ENCODE peak calls at places on chromosomes 5 and 9, in seven cellular contexts. H, X, V, W, J, E and B are unnamed samples.

GRCh38 chr9:4425358-4426045 is 64.8 kb upstream of the SLC1A1 start:
- DNase-seq in H (no peak), V (no peak), X (no peak), E (peak; percentile 24), W (no peak), J (no peak), B (no peak)

GRCh38 chr9:5951686-5952211 is 61.1 kb downstream of the MLANA start:
- DNase-seq in J (no peak), V (no peak), H (no peak), X (no peak), E (peak; percentile 86), W (no peak), B (no peak)

GRCh38 chr9:126376903-126377342 is 50.3 kb downstream of the MVB12B start:
- DNase-seq in E (no peak), J (no peak), H (no peak), X (no peak), W (no peak), V (no peak), B (no peak)

GRCh38 chr9:138072897-138073296 is 195.3 kb downstream of the CACNA1B start:
- DNase-seq in E (no peak), W (no peak), V (no peak), J (no peak), H (no peak), X (no peak), B (no peak)

GRCh38 chr9:36935768-36936497 is 98.1 kb downstream of the PAX5 start:
- DNase-seq in X (no peak), W (peak; percentile 66), E (no peak), H (no peak), J (no peak), V (no peak), B (no peak)

GRCh38 chr5:171308453-171309275 is at the start of gene TLX3:
- DNase-seq in H (no peak), W (no peak), J (no peak), X (no peak), V (no peak), E (no peak), B (no peak)

GRCh38 chr5:80569086-80569960 is 757 bp downstream of the ANKRD34B start:
- DNase-seq in J (no peak), X (no peak), H (no peak), W (peak; percentile 28), E (no peak), V (no peak), B (no peak)

GRCh38 chr5:50853151-50853550 is 186.7 kb downstream of the PARP8 start:
- DNase-seq in V (no peak), E (no peak), H (no peak), W (peak; percentile 25), J (peak; percentile 9), X (no peak), B (no peak)

GRCh38 chr5:171826132-171826531 is 40.5 kb downstream of the SMIM23 start:
- DNase-seq in H (no peak), J (no peak), E (peak; percentile 10), W (no peak), V (no peak), X (no peak), B (no peak)

GRCh38 chr9:73149371-73150067 is 2.1 kb upstream of the ANXA1 start:
- DNase-seq in V (no peak), J (no peak), X (no peak), E (peak; percentile 92), W (peak; percentile 27), H (no peak), B (peak; percentile 83)

GRCh38 chr5:83972236-83972635 is 251.6 kb upstream of the HAPLN1 start:
- DNase-seq in E (no peak), H (no peak), V (no peak), X (no peak), J (no peak), W (no peak), B (no peak)

GRCh38 chr5:66307647-66308257 is 163.7 kb downstream of the SREK1 start:
- DNase-seq in J (no peak), V (no peak), H (no peak), X (peak; percentile 48), W (peak; percentile 72), E (peak; percentile 65), B (peak; percentile 77)

GRCh38 chr9:92764381-92764987 is at the start of gene BICD2:
- DNase-seq in H (no peak), V (no peak), W (peak; percentile 100), X (no peak), J (no peak), E (no peak), B (no peak)

GRCh38 chr9:118659011-118659410 is 710.2 kb downstream of the BRINP1 start:
- DNase-seq in W (no peak), J (no peak), X (no peak), V (no peak), H (no peak), E (no peak), B (no peak)

GRCh38 chr5:164345173-164345572 is 839.8 kb downstream of the MAT2B start:
- DNase-seq in J (no peak), H (no peak), W (no peak), V (no peak), E (peak; percentile 34), X (peak; percentile 91), B (no peak)